ENCODE peak calls at places on chromosomes 2 and 18, in six cellular contexts. J is endothelial cell, T is omental fat pad, Y is colonic mucosa, A is epithelial cell of esophagus, P is fibroblast of mammary gland. D is an unnamed sample.

GRCh38 chr2:56757884-56758545 is 574.2 kb downstream of the CCDC85A start:
- DNase-seq in J (no peak), T (no peak), Y (no peak), A (no peak), P (no peak), D (no peak)

GRCh38 chr2:224086226-224086911 is 47.3 kb upstream of the SERPINE2 start:
- DNase-seq in J (no peak), T (no peak), Y (no peak), A (peak), P (peak), D (no peak)

GRCh38 chr2:110785439-110785838 is 53.1 kb downstream of the ACOXL start:
- DNase-seq in J (no peak), T (no peak), Y (no peak), A (no peak), P (no peak), D (no peak)

GRCh38 chr2:232549655-232550350 is 554 bp downstream of the TIGD1 start:
- DNase-seq in J (no peak), T (no peak), Y (no peak), A (no peak), P (peak), D (no peak)

GRCh38 chr2:239932881-239933735 is 92.0 kb downstream of the NDUFA10 start:
- DNase-seq in J (peak), T (no peak), Y (no peak), A (no peak), P (no peak), D (peak)

GRCh38 chr2:161422812-161423211 is 6.7 kb downstream of the TBR1 start:
- DNase-seq in J (no peak), T (no peak), Y (no peak), A (no peak), P (no peak), D (no peak)

GRCh38 chr2:66888791-66889631 is 454.1 kb downstream of the MEIS1 start:
- DNase-seq in J (no peak), T (no peak), Y (peak), A (peak), P (peak), D (no peak)

GRCh38 chr2:121366040-121366439 is 81.0 kb upstream of the TFCP2L1 start:
- DNase-seq in J (no peak), T (no peak), Y (no peak), A (no peak), P (no peak), D (no peak)

GRCh38 chr18:43542016-43542415 is 264.7 kb upstream of the SYT4 start:
- DNase-seq in J (no peak), T (no peak), Y (no peak), A (no peak), P (no peak), D (no peak)

GRCh38 chr2:36597532-36598377 is at the start of gene FEZ2:
- DNase-seq in J (peak), T (no peak), Y (peak), A (peak), P (peak), D (peak)
- TF ChIP-seq CTCF in J (no peak), T (no peak), Y (no peak), A (no peak), P (no peak), D (no peak)

GRCh38 chr18:49814147-49814499 is 790 bp upstream of the ACAA2 start:
- DNase-seq in J (peak), T (peak), Y (no peak), A (peak), P (peak), D (no peak)
- TF ChIP-seq CTCF in J (no peak), T (no peak), Y (no peak), A (no peak), P (no peak), D (no peak)

DNA sequence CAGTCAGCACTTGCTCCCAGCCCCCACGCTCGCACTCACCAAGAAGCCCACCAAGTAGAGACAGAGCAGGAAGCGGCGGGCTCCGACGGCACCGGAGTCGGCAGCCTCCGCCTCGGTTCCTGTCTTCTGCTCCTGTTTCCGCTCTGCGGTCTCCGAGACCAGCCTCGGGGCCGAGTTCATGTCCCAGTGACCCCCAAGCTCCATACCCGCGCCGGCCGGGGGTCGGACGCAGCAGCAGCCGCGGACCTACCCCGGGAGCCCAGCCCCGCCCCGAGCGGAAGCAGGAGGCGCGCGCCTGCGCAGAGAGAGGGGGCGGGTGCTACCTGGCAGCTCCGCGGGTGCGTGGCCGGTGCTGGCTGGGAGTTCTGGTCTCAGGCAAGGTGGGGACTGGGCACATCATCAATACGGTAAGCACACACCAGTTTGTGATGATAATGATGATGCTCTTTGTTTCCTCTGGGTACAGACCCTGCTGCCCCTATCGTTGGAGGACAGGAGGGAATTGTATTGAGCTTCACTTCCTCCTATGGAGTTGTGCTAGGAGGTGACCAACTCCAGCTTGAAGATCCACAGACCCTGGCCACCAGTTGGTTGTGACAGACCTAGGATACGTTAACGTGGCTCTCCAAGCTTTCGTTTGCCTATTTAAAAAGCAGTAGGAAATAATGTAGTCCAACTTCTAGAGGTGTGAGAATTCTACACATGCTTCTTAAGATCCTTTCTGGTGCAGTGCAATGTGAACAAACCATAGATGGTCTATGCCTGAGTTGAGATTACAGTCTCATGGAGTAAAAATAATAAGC is 25.0 kb upstream of the TMEM182 start:
- DNase-seq in J (peak), T (peak), Y (peak), A (peak), P (peak), D (peak)
- TF ChIP-seq CTCF in J (no peak), T (no peak), Y (no peak), A (peak), P (peak), D (no peak)

GRCh38 chr2:86078801-86079545 is 26.7 kb downstream of the POLR1A start:
- DNase-seq in J (peak), T (no peak), Y (peak), A (peak), P (peak), D (no peak)
- TF ChIP-seq CTCF in J (no peak), T (no peak), Y (peak), A (peak), P (peak), D (no peak)

GRCh38 chr2:58448065-58448507 is 207.0 kb upstream of the FANCL start:
- DNase-seq in J (peak), T (no peak), Y (peak), A (peak), P (peak), D (peak)

GRCh38 chr2:58447586-58447985 is 206.5 kb upstream of the FANCL start:
- DNase-seq in J (no peak), T (no peak), Y (no peak), A (peak), P (no peak), D (no peak)

GRCh38 chr2:58448845-58449244 is 207.7 kb upstream of the FANCL start:
- DNase-seq in J (no peak), T (no peak), Y (no peak), A (no peak), P (no peak), D (no peak)

DNA sequence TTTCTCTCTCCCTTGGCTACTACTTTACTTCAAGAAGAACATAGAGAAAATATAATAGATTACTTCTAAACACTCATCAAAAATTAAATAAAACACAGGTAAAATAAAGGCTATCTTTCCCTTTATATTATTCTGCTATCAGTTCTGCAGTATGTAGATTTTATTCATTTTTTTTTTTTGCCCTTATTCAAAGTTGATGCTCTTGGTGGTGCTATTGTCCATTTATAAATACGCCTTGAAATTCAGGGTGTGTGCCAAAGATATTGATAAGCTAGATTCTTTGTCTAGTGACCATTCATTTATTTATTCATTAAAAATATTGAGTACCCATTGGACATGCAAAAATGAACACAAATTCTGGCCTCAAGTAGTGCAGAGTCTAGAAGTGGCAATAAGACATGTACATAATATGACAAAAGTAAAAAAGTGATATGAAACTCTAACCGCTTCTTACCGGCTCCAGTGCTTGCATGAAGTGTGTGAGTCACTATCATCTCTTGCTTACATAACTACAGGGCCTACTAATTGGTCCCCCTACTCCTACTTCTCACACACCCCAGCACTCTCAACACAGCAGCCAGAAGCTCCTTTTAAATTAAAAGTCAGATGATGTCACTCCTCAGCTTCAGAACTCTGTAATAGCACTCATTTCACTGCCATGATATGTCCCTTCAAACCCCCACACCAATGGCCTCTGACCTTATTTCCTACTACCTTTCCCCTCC is 208.3 kb upstream of the FANCL start:
- DNase-seq in J (no peak), T (no peak), Y (no peak), A (peak), P (no peak), D (no peak)
- TF ChIP-seq CTCF in J (no peak), T (no peak), Y (no peak), A (no peak), P (no peak), D (no peak)